ENCODE peak calls at places on chromosomes 7 and 10, in six cellular contexts. G, N, P, E, O and M are unnamed samples.

GRCh38 chr7:83996879-83997278 is 197.7 kb downstream of the SEMA3A start:
- DNase-seq in P (no peak), G (no peak), E (no peak), N (no peak), O (no peak), M (no peak)

GRCh38 chr10:34576789-34577188 is 238.3 kb downstream of the PARD3 start:
- DNase-seq in P (peak), O (no peak), G (no peak), N (no peak), E (no peak), M (no peak)

GRCh38 chr10:97416565-97416964 is 9.4 kb upstream of the PGAM1 start:
- DNase-seq in P (no peak), G (no peak), N (no peak), O (no peak), E (no peak), M (no peak)

GRCh38 chr10:71635251-71635866 is 84.2 kb downstream of the C10orf105 start:
- DNase-seq in E (no peak), G (no peak), N (no peak), O (no peak), P (no peak), M (no peak)

GRCh38 chr10:113519616-113520015 is 33.2 kb upstream of the HABP2 start:
- DNase-seq in G (no peak), P (no peak), E (no peak), N (no peak), O (no peak), M (no peak)

GRCh38 chr10:76902949-76903348 is 734.7 kb downstream of the KCNMA1 start:
- DNase-seq in O (no peak), G (no peak), E (peak), P (peak), N (no peak), M (no peak)

GRCh38 chr10:82037076-82037475 is 162.1 kb downstream of the NRG3 start:
- DNase-seq in P (no peak), G (peak), O (no peak), N (no peak), E (no peak), M (no peak)

GRCh38 chr10:22301193-22301592 is 15.0 kb upstream of the COMMD3 start:
- DNase-seq in G (no peak), O (no peak), N (no peak), P (no peak), E (no peak), M (no peak)

GRCh38 chr7:35714862-35715261 is 19.9 kb upstream of the HERPUD2 start:
- DNase-seq in N (no peak), O (no peak), P (no peak), G (no peak), E (no peak), M (no peak)

GRCh38 chr7:29102554-29103151 is 43.7 kb downstream of the CPVL start:
- DNase-seq in O (peak), E (peak), G (peak), P (peak), N (peak), M (peak)

GRCh38 chr7:77209479-77210139 is 10.0 kb upstream of the FGL2 start:
- DNase-seq in P (no peak), G (no peak), O (no peak), E (no peak), N (no peak), M (no peak)

GRCh38 chr10:127600479-127600878 is 51.4 kb downstream of the NPS start:
- DNase-seq in G (no peak), N (no peak), O (no peak), P (no peak), E (no peak), M (no peak)

GRCh38 chr7:5519515-5519928 is 95.9 kb upstream of the TNRC18 start:
- DNase-seq in G (no peak), N (no peak), P (no peak), O (no peak), E (no peak), M (no peak)

GRCh38 chr10:88659725-88660592 is 4.3 kb upstream of the LIPF start:
- DNase-seq in P (peak), N (no peak), E (no peak), O (no peak), G (no peak), M (no peak)

GRCh38 chr7:135510603-135511183 is 791 bp upstream of the CNOT4 start:
- DNase-seq in O (peak), N (no peak), P (peak), G (no peak), E (no peak), M (no peak)

GRCh38 chr7:84196007-84196551 is 1.5 kb upstream of the SEMA3A start:
- DNase-seq in G (no peak), O (no peak), E (no peak), P (peak), N (no peak), M (no peak)

GRCh38 chr7:138979226-138979979 is 1.8 kb downstream of the KIAA1549 start:
- DNase-seq in N (no peak), P (peak), E (no peak), G (no peak), O (no peak), M (no peak)

GRCh38 chr7:73978681-73979563 is 49.1 kb upstream of the ELN start:
- DNase-seq in N (no peak), G (peak), O (no peak), P (peak), E (peak), M (peak)

GRCh38 chr10:117535045-117535751 is 7.3 kb upstream of the EMX2 start:
- DNase-seq in E (no peak), N (no peak), G (no peak), O (no peak), P (no peak), M (no peak)

GRCh38 chr7:137970263-137970975 is 31.5 kb downstream of the CREB3L2 start:
- DNase-seq in N (no peak), P (peak), G (peak), E (peak), O (no peak), M (peak)

GRCh38 chr10:98365698-98366530 is 49.1 kb downstream of the PYROXD2 start:
- DNase-seq in E (no peak), G (no peak), P (no peak), N (no peak), O (no peak), M (no peak)

GRCh38 chr10:74081918-74082317 is 68.7 kb downstream of the AP3M1 start:
- DNase-seq in P (peak), O (no peak), E (no peak), N (no peak), G (no peak), M (no peak)

GRCh38 chr10:86693721-86694369 is 25.5 kb downstream of the LDB3 start:
- DNase-seq in E (peak), G (no peak), O (peak), N (peak), P (peak), M (no peak)

GRCh38 chr7:5692112-5692844 is 89.2 kb downstream of the RNF216 start:
- DNase-seq in G (peak), E (peak), N (peak), O (peak), P (peak), M (peak)

GRCh38 chr10:104011904-104012303 is 45.0 kb downstream of the SLK start:
- DNase-seq in O (no peak), G (no peak), E (no peak), P (no peak), N (no peak), M (no peak)

GRCh38 chr10:45505336-45505735 is 131.3 kb downstream of the ALOX5 start:
- DNase-seq in O (no peak), E (no peak), N (peak), G (no peak), P (no peak), M (no peak)

GRCh38 chr10:49061667-49062066 is 53.7 kb downstream of the VSTM4 start:
- DNase-seq in G (no peak), N (no peak), O (no peak), P (no peak), E (no peak), M (no peak)

GRCh38 chr7:103773726-103774125 is 215.7 kb downstream of the RELN start:
- DNase-seq in O (no peak), N (no peak), E (no peak), G (no peak), P (no peak), M (no peak)

GRCh38 chr10:77268721-77269120 is 368.9 kb downstream of the KCNMA1 start:
- DNase-seq in P (no peak), N (no peak), E (no peak), G (no peak), O (no peak), M (no peak)

GRCh38 chr7:39332142-39332541 is 234.1 kb upstream of the YAE1 start:
- DNase-seq in E (no peak), P (no peak), O (no peak), N (no peak), G (no peak), M (no peak)

GRCh38 chr10:68212721-68213352 is 19.1 kb downstream of the ATOH7 start:
- DNase-seq in O (no peak), G (no peak), P (peak), N (peak), E (no peak), M (no peak)

GRCh38 chr7:27196287-27196739 is 3.6 kb downstream of the HOXA13 start:
- DNase-seq in N (no peak), O (peak), G (peak), P (peak), E (peak), M (peak)

GRCh38 chr7:27199820-27200760 is at the start of gene HOXA13:
- DNase-seq in O (no peak), N (no peak), P (no peak), G (peak), E (peak), M (peak)

GRCh38 chr7:27198871-27199801 is 755 bp downstream of the HOXA13 start:
- DNase-seq in P (peak), N (no peak), G (no peak), E (no peak), O (no peak), M (no peak)

GRCh38 chr7:27197137-27198042 is 2.5 kb downstream of the HOXA13 start:
- DNase-seq in G (no peak), N (no peak), P (no peak), E (no peak), O (no peak), M (no peak)

GRCh38 chr7:27198138-27198841 is 1.6 kb downstream of the HOXA13 start:
- DNase-seq in N (no peak), E (no peak), O (no peak), P (no peak), G (no peak), M (no peak)
- H3K4me3 ChIP-seq in N (peak), E (peak), O (no peak), P (no peak), G (peak), M (no peak)

GRCh38 chr10:93741367-93741766 is 16.4 kb upstream of the LGI1 start:
- DNase-seq in E (no peak), O (no peak), P (no peak), G (no peak), N (no peak), M (no peak)

GRCh38 chr10:93746844-93747284 is 10.9 kb upstream of the LGI1 start:
- DNase-seq in E (peak), P (peak), G (no peak), O (peak), N (peak), M (no peak)

GRCh38 chr10:93749218-93749799 is 8.4 kb upstream of the LGI1 start:
- DNase-seq in E (peak), P (no peak), N (no peak), O (peak), G (no peak), M (no peak)

GRCh38 chr10:93742633-93743349 is 14.9 kb upstream of the LGI1 start:
- DNase-seq in P (no peak), G (no peak), N (no peak), E (no peak), O (no peak), M (no peak)

GRCh38 chr10:93745411-93746065 is 12.2 kb upstream of the LGI1 start:
- DNase-seq in N (no peak), P (peak), G (no peak), O (no peak), E (no peak), M (no peak)
- TF ChIP-seq CTCF in N (peak), P (peak), G (no peak), O (peak), E (no peak), M (no peak)

GRCh38 chr7:142498364-142498763 is 240.5 kb upstream of the PRSS58 start:
- DNase-seq in O (no peak), P (no peak), E (no peak), G (no peak), N (no peak), M (no peak)
- H3K4me3 ChIP-seq in O (no peak), P (no peak), E (no peak), G (no peak), N (no peak), M (no peak)

GRCh38 chr7:154759989-154760388 is 242.9 kb downstream of the PAXIP1 start:
- DNase-seq in O (no peak), P (no peak), N (no peak), G (no peak), E (no peak), M (no peak)
- TF ChIP-seq CTCF in O (no peak), P (no peak), N (no peak), G (no peak), E (no peak), M (no peak)

GRCh38 chr7:27190284-27190748 is 5.3 kb upstream of the HOXA11 start:
- DNase-seq in G (no peak), O (no peak), N (no peak), E (no peak), P (no peak), M (peak)
- H3K4me3 ChIP-seq in G (peak), O (no peak), N (peak), E (no peak), P (no peak), M (no peak)

GRCh38 chr10:79196470-79197461 is 128.0 kb downstream of the ZMIZ1 start:
- DNase-seq in N (no peak), G (peak), E (peak), O (peak), P (peak), M (peak)

GRCh38 chr10:79195091-79195923 is 126.5 kb downstream of the ZMIZ1 start:
- DNase-seq in N (no peak), G (peak), P (peak), O (peak), E (peak), M (peak)

GRCh38 chr10:79200346-79200745 is 131.6 kb downstream of the ZMIZ1 start:
- DNase-seq in N (no peak), E (no peak), P (no peak), G (no peak), O (no peak), M (no peak)

GRCh38 chr10:79193694-79194382 is 125.1 kb downstream of the ZMIZ1 start:
- DNase-seq in N (no peak), P (no peak), G (no peak), O (no peak), E (no peak), M (no peak)

GRCh38 chr10:79197558-79197957 is 128.8 kb downstream of the ZMIZ1 start:
- DNase-seq in O (no peak), N (no peak), G (no peak), E (no peak), P (no peak), M (no peak)
- TF ChIP-seq CTCF in O (no peak), N (no peak), G (no peak), E (no peak), P (no peak), M (no peak)

GRCh38 chr10:133422223-133422820 is 2.1 kb downstream of the SPRN start:
- DNase-seq in N (no peak), E (no peak), G (no peak), P (no peak), O (no peak), M (no peak)
- H3K4me3 ChIP-seq in N (no peak), E (no peak), G (no peak), P (no peak), O (no peak), M (no peak)